ENCODE peak calls at places on chromosomes 2 and 18, in four cellular contexts. V is H1, L is GM12892, D is K562. I is an unnamed sample.

GRCh38 chr2:71936076-71937030 is 211.3 kb downstream of the CYP26B1 start:
- DNase-seq in V (peak), L (no peak), D (peak), I (no peak)

GRCh38 chr18:26460449-26461091 is 87.8 kb downstream of the KCTD1 start:
- DNase-seq in V (no peak), L (no peak), D (no peak), I (peak)

GRCh38 chr2:165274698-165275097 is 35.5 kb downstream of the SCN2A start:
- DNase-seq in V (no peak), L (no peak), D (no peak), I (no peak)

GRCh38 chr18:22674300-22674699 is 256.6 kb upstream of the CTAGE1 start:
- DNase-seq in V (no peak), L (no peak), D (no peak), I (no peak)

GRCh38 chr18:2402084-2402483 is 169.2 kb downstream of the METTL4 start:
- DNase-seq in V (no peak), L (no peak), D (no peak), I (no peak)

GRCh38 chr2:230640540-230641011 is 72.1 kb upstream of the CAB39 start:
- DNase-seq in V (no peak), L (no peak), D (no peak), I (no peak)

GRCh38 chr2:192243488-192243887 is 48.8 kb upstream of the TMEFF2 start:
- DNase-seq in V (no peak), L (no peak), D (no peak), I (no peak)

GRCh38 chr2:9668686-9669338 is 38.0 kb upstream of the YWHAQ start:
- DNase-seq in V (no peak), L (no peak), D (no peak), I (no peak)

GRCh38 chr2:233342301-233342700 is 12.0 kb upstream of the DGKD start:
- DNase-seq in V (no peak), L (no peak), D (no peak), I (no peak)

GRCh38 chr2:201419057-201419635 is 32.1 kb downstream of the TRAK2 start:
- DNase-seq in V (no peak), L (no peak), D (no peak), I (no peak)

GRCh38 chr18:58338961-58339722 is 289.7 kb downstream of the ALPK2 start:
- DNase-seq in V (peak), L (no peak), D (no peak), I (no peak)

GRCh38 chr2:70566906-70567305 is 13.3 kb upstream of the TGFA start:
- DNase-seq in V (no peak), L (no peak), D (no peak), I (no peak)

GRCh38 chr2:97714950-97715652 is 1.7 kb downstream of the ZAP70 start:
- DNase-seq in V (no peak), L (no peak), D (no peak), I (no peak)

GRCh38 chr2:123073956-123074355 is 951.1 kb upstream of the CNTNAP5 start:
- DNase-seq in V (no peak), L (no peak), D (no peak), I (no peak)

GRCh38 chr18:58505181-58505580 is 123.7 kb downstream of the ALPK2 start:
- DNase-seq in V (no peak), L (no peak), D (no peak), I (no peak)

GRCh38 chr2:18976112-18976961 is 382.1 kb downstream of the OSR1 start:
- DNase-seq in V (no peak), L (no peak), D (no peak), I (no peak)

GRCh38 chr18:13405305-13406038 is 186.9 kb downstream of the LDLRAD4 start:
- DNase-seq in V (no peak), L (no peak), D (no peak), I (no peak)

GRCh38 chr18:36309436-36310391 is 12.2 kb downstream of the FHOD3 start:
- DNase-seq in V (peak), L (no peak), D (no peak), I (no peak)

GRCh38 chr18:50848038-50848437 is 28.2 kb upstream of the MRO start:
- DNase-seq in V (no peak), L (no peak), D (no peak), I (no peak)

GRCh38 chr18:13137939-13138821 is 80.4 kb upstream of the LDLRAD4 start:
- DNase-seq in V (no peak), L (no peak), D (peak), I (peak)

GRCh38 chr2:170324640-170325046 is 146.7 kb downstream of the MYO3B start:
- DNase-seq in V (peak), L (no peak), D (peak), I (peak)

GRCh38 chr18:56089607-56090258 is 501.7 kb upstream of the TCF4 start:
- DNase-seq in V (no peak), L (no peak), D (no peak), I (no peak)

GRCh38 chr2:163405298-163405697 is 330.5 kb downstream of the FIGN start:
- DNase-seq in V (no peak), L (no peak), D (no peak), I (no peak)

GRCh38 chr18:2897015-2897414 is 50.2 kb downstream of the EMILIN2 start:
- DNase-seq in V (no peak), L (no peak), D (no peak), I (no peak)

GRCh38 chr2:101577173-101577572 is 102.3 kb upstream of the RFX8 start:
- DNase-seq in V (no peak), L (no peak), D (no peak), I (no peak)

GRCh38 chr2:200786423-200786822 is 25.3 kb upstream of the BZW1 start:
- DNase-seq in V (no peak), L (no peak), D (no peak), I (no peak)

GRCh38 chr2:105712166-105712915 is 32.4 kb upstream of the NCK2 start:
- DNase-seq in V (no peak), L (no peak), D (no peak), I (no peak)

GRCh38 chr2:44254023-44254422 is 21.3 kb upstream of the SLC3A1 start:
- DNase-seq in V (no peak), L (no peak), D (no peak), I (no peak)

DNA sequence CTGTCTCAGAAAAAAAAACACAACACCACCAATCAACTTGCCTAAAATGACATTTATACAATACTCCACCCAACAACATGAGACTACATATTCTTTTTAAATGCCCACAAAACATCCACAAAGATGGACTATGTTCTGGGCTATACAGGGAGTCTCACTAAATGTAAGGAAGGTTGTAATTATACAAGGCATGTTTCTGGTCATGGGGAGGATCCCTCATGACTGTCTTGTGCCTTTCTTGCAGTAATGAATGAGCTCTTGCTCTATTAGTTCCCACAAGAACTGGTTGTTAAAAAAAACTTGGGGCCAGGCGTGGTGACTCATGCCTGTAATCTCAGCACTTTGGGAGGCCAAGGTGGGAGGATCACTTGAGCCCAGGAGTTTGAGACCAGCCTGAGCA is 17.5 kb upstream of the SLC3A1 start:
- DNase-seq in V (no peak), L (no peak), D (no peak), I (no peak)
- TF ChIP-seq TAF1 in V (no peak), L (no peak), D (no peak), I (no peak)

DNA sequence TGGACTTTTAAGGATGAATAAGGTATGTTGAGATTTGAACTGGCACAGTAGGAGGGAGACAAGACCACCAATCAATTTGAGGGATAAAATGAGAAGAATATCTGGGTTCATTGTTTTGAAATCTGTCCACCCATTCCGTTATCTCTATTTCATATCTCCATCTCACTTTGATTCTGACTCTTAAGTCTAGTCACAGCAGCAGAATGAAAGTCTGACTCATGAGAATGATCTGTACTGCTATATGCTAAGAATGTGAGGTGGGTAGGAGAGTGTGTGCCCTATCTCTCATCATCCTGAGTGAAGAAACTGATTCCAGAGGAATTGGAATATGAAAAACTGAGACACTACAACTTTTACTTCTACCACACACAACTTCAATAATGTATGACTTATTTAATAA is 1994.5 kb upstream of the PIK3C3 start:
- DNase-seq in V (no peak), L (no peak), D (no peak), I (no peak)
- TF ChIP-seq TAF1 in V (no peak), L (no peak), D (no peak), I (no peak)

GRCh38 chr2:138028538-138028937 is 64.3 kb downstream of the HNMT start:
- DNase-seq in V (no peak), L (no peak), D (peak), I (no peak)
- TF ChIP-seq TAF1 in V (no peak), L (no peak), D (no peak), I (no peak)

GRCh38 chr2:148680462-148680861 is 35.9 kb downstream of the EPC2 start:
- DNase-seq in V (no peak), L (no peak), D (no peak), I (no peak)
- TF ChIP-seq TAF1 in V (no peak), L (no peak), D (no peak), I (no peak)

DNA sequence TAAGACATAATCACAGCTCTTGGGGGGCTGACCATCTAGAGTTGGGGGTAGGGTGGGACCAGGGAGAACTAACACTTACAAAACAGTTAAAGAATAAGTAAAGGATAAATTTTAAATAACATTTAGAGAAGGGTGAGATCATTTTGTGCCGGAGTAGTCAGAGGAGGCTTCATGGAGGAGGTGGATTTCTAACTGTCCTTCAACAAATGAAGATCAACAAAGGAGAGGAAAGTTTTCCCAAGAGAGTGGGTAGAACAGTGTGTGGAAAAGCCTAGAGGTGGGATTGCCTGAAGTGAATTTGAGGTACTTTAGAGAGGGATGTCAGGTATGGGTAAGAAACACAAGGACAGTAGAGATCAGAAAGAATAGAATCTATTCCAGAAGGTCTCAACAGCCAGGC is 7.3 kb downstream of the PROKR1 start:
- DNase-seq in V (no peak), L (no peak), D (no peak), I (no peak)
- TF ChIP-seq TAF1 in V (no peak), L (no peak), D (no peak), I (no peak)

GRCh38 chr2:150522269-150522668 is 34.8 kb upstream of the RND3 start:
- DNase-seq in V (no peak), L (no peak), D (no peak), I (no peak)

GRCh38 chr2:150517951-150518680 is 30.6 kb upstream of the RND3 start:
- DNase-seq in V (no peak), L (no peak), D (no peak), I (no peak)

GRCh38 chr2:150526006-150526405 is 38.5 kb upstream of the RND3 start:
- DNase-seq in V (no peak), L (no peak), D (no peak), I (no peak)

GRCh38 chr2:150520088-150520487 is 32.6 kb upstream of the RND3 start:
- DNase-seq in V (no peak), L (no peak), D (no peak), I (no peak)

GRCh38 chr2:150520887-150521664 is 33.6 kb upstream of the RND3 start:
- DNase-seq in V (no peak), L (no peak), D (no peak), I (no peak)
- TF ChIP-seq TAF1 in V (no peak), L (no peak), D (no peak), I (no peak)

GRCh38 chr18:25176516-25177042 is 175.4 kb downstream of the ZNF521 start:
- DNase-seq in V (no peak), L (no peak), D (no peak), I (no peak)
- TF ChIP-seq TAF1 in V (no peak), L (no peak), D (no peak), I (no peak)

DNA sequence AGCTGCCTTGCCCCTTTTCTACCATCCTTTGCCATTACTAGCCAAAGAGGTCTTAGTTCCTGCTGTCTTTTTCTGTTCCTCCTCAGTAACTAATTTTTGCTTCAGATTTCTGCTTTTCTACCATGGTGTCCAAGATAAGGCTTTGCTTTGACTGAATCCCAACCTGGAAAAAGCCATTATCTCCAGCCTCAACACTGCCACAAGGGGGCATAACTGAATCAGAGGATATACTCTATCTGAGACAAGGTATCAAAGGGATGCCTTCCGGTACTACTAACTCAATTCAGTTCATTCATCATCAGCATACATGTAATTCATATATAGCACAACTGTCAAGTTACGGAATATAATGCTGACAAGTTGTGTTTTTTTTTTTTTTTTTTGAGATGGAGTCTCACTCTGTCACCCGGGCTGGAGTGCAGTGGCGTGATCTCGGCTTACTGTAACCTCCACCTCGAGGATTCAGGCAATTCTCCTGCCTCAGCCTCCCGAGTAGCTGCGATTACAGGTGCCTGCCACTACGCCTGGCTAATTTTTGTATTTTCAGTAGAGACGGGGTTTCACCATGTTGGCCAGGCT is 11.4 kb downstream of the OSGEPL1 start:
- DNase-seq in V (peak), L (no peak), D (peak), I (no peak)
- TF ChIP-seq TAF1 in V (no peak), L (no peak), D (no peak), I (no peak)